ENCODE peak calls at places on chromosomes 13 and 19, in seven cellular contexts. U, W, K, Y, A, D and O are unnamed samples.

GRCh38 chr19:4066176-4066606 is 508 bp downstream of the ZBTB7A start:
- DNase-seq in K (no peak), U (no peak), Y (peak; percentile 59), D (no peak), W (no peak), A (no peak), O (no peak)

GRCh38 chr13:80196756-80197155 is 144.2 kb downstream of the SPRY2 start:
- DNase-seq in U (peak; percentile 5), Y (no peak), K (no peak), A (no peak), D (no peak), W (peak; percentile 34), O (no peak)

GRCh38 chr13:27523345-27524073 is 73.1 kb upstream of the MTIF3 start:
- DNase-seq in K (no peak), D (no peak), Y (no peak), A (no peak), W (no peak), U (no peak), O (no peak)

GRCh38 chr13:40986328-40986856 is 32.7 kb downstream of the ELF1 start:
- DNase-seq in K (no peak), W (peak; percentile 30), A (no peak), Y (no peak), U (no peak), D (no peak), O (no peak)

GRCh38 chr13:40189885-40190655 is 476.4 kb downstream of the FOXO1 start:
- DNase-seq in A (no peak), K (no peak), W (no peak), U (no peak), Y (no peak), D (no peak), O (no peak)

GRCh38 chr13:106570354-106570822 is 2.5 kb upstream of the ARGLU1 start:
- DNase-seq in K (peak; percentile 52), Y (peak; percentile 35), W (peak; percentile 50), A (no peak), D (no peak), U (peak; percentile 9), O (peak; percentile 43)

GRCh38 chr13:98276486-98276885 is 99.4 kb upstream of the RNF113B start:
- DNase-seq in D (no peak), A (no peak), Y (no peak), U (no peak), W (no peak), K (no peak), O (no peak)

GRCh38 chr19:16025108-16026101 is 50.9 kb upstream of the TPM4 start:
- DNase-seq in K (peak; percentile 68), Y (no peak), A (peak; percentile 32), U (peak; percentile 64), D (peak; percentile 81), W (peak; percentile 13), O (peak; percentile 56)

GRCh38 chr19:42129399-42130253 is 2.6 kb downstream of the POU2F2 start:
- DNase-seq in K (no peak), W (peak; percentile 96), A (peak; percentile 42), U (peak; percentile 40), D (no peak), Y (no peak), O (no peak)